ENCODE peak calls at places on chromosomes 3 and 15, in five cellular contexts. B is H1, R is K562, D is GM12878, S is HepG2. X is an unnamed sample. For H3K4me1, the result is how much of the 10 kb centered on the place peaks cover.

GRCh38 chr15:87287156-87287555 is 969.4 kb downstream of the NTRK3 start:
- DNase-seq in S (no peak), R (no peak), D (no peak), B (no peak), X (no peak)

GRCh38 chr15:33131880-33132279 is 62.6 kb downstream of the FMN1 start:
- DNase-seq in B (no peak), S (no peak), D (no peak), R (no peak), X (no peak)

GRCh38 chr3:31185004-31185357 is 290.5 kb upstream of the GADL1 start:
- DNase-seq in D (no peak), B (no peak), S (no peak), R (no peak), X (no peak)

GRCh38 chr3:173221010-173221409 is 80.0 kb upstream of the SPATA16 start:
- DNase-seq in D (no peak), B (no peak), R (no peak), S (peak), X (peak)

GRCh38 chr3:50617096-50617791 is at the start of gene MAPKAPK3:
- DNase-seq in D (no peak), R (no peak), B (no peak), S (peak), X (no peak)

GRCh38 chr3:25856902-25857518 is 67.1 kb downstream of the OXSM start:
- DNase-seq in R (peak), D (no peak), S (peak), B (no peak), X (peak)

GRCh38 chr3:184737063-184737462 is 25.2 kb upstream of the MAGEF1 start:
- DNase-seq in R (no peak), B (peak), S (no peak), D (no peak), X (no peak)

GRCh38 chr3:72306800-72307341 is 521.9 kb upstream of the PROK2 start:
- DNase-seq in S (no peak), R (no peak), D (no peak), B (no peak), X (no peak)

GRCh38 chr3:84958495-84959469 is at the start of gene CADM2:
- DNase-seq in D (no peak), R (peak), B (peak), S (peak), X (no peak)

GRCh38 chr15:89756897-89757296 is 5.8 kb upstream of the MESP1 start:
- DNase-seq in B (no peak), S (peak), R (no peak), D (no peak), X (no peak)

GRCh38 chr15:91867581-91868026 is 14.1 kb downstream of the SLCO3A1 start:
- DNase-seq in R (no peak), D (no peak), S (no peak), B (no peak), X (peak)

GRCh38 chr15:33059184-33059583 is 135.3 kb downstream of the FMN1 start:
- DNase-seq in S (no peak), B (no peak), D (no peak), R (no peak), X (no peak)

GRCh38 chr15:59741274-59741906 is 52.3 kb upstream of the BNIP2 start:
- DNase-seq in R (no peak), B (no peak), S (peak), D (no peak), X (peak)

GRCh38 chr15:26421065-26421464 is 351.8 kb downstream of the GABRB3 start:
- DNase-seq in R (no peak), B (no peak), D (no peak), S (no peak), X (no peak)

GRCh38 chr3:122957707-122958210 is 69.8 kb downstream of the SEMA5B start:
- DNase-seq in B (no peak), S (no peak), R (no peak), D (no peak), X (no peak)

GRCh38 chr3:50192689-50193141 is 1.3 kb downstream of the GNAT1 start:
- DNase-seq in B (peak), R (peak), S (peak), D (peak), X (peak)

GRCh38 chr3:136818191-136818850 is 605 bp upstream of the SLC35G2 start:
- DNase-seq in S (peak), R (peak), B (peak), D (no peak), X (peak)

GRCh38 chr15:95169701-95170459 is 938.5 kb downstream of the MCTP2 start:
- DNase-seq in B (no peak), S (no peak), R (no peak), D (no peak), X (no peak)
- TF ChIP-seq ATF3 in B (no peak), S (no peak), R (no peak), D (no peak), X (no peak)

GRCh38 chr3:69079269-69080159 is 651 bp downstream of the UBA3 start:
- DNase-seq in S (peak), D (no peak), B (no peak), R (peak), X (no peak)

GRCh38 chr3:69081583-69082262 is 1.6 kb upstream of the UBA3 start:
- DNase-seq in B (no peak), S (no peak), D (peak), R (peak), X (no peak)

GRCh38 chr3:69084326-69084667 is 440 bp upstream of the ARL6IP5 start:
- DNase-seq in R (no peak), B (no peak), S (peak), D (no peak), X (no peak)

GRCh38 chr3:69082805-69083204 is 1.9 kb upstream of the ARL6IP5 start:
- DNase-seq in D (peak), B (no peak), R (no peak), S (no peak), X (no peak)

DNA sequence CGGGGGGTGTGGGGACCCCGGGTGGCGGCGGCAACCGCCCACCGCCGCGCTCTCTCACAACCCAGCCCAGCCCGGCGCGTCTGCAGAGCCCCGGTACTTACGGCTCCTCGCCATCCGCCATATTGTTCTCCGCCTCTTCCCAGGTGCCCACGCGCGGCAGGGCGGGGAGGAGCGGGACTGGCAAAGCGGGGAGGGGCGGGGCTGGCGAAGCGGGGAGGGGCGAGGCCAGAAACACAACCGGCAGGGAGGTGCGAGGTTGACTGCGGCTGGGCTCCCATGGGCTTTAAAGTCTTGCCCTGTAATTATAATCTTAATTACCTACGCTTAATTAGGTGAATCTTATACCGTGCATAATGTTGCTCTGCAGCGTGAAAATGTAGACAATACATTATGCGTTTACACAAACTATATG is at the start of gene UBA3:
- DNase-seq in S (peak), B (peak), D (no peak), R (peak), X (peak)
- H3K4me1 ChIP-seq in S (half or more), B (under half), D (under half), R (under half), X (under half)

GRCh38 chr3:98003306-98003969 is 31.2 kb upstream of the RIOX2 start:
- DNase-seq in R (no peak), D (no peak), B (no peak), S (no peak), X (no peak)
- TF ChIP-seq ATF3 in R (no peak), D (no peak), B (no peak), S (no peak), X (no peak)

GRCh38 chr3:195916991-195917390 is 8.6 kb upstream of the TNK2 start:
- DNase-seq in D (no peak), S (no peak), B (no peak), R (no peak), X (no peak)

GRCh38 chr3:195913382-195913781 is 5.0 kb upstream of the TNK2 start:
- DNase-seq in B (no peak), R (no peak), S (no peak), D (no peak), X (no peak)

GRCh38 chr3:195911946-195912270 is 3.6 kb upstream of the TNK2 start:
- DNase-seq in R (peak), B (no peak), S (no peak), D (no peak), X (no peak)

GRCh38 chr3:195916291-195916690 is 7.9 kb upstream of the TNK2 start:
- DNase-seq in B (no peak), D (no peak), S (no peak), R (no peak), X (no peak)

GRCh38 chr3:195914648-195915473 is 6.5 kb upstream of the TNK2 start:
- DNase-seq in B (peak), D (peak), R (peak), S (peak), X (peak)
- H3K4me1 ChIP-seq in B (under half), D (under half), R (under half), S (under half), X (under half)

DNA sequence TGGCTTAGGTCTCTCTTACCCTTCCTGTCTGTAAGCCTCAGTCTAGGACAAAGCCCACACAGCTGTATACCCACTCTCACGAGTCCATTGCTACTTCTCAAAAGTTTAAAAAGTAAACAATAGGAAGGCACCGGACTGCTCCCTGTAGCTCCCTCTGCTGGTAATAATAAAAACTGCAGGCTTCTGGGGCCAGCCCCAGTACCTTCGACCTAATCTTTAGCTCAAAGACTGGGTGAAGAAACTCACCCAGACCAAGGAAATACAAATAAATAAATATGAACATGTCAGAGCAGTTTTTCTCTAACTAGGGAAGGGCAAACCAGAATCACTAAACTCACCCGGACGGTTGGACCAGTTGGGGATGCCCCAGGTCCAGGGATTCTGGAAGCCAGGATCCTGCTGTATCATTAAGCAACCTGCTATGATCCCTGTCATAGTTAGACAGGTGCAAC is 5.0 kb downstream of the FAM219B start:
- DNase-seq in D (no peak), R (peak), S (peak), B (peak), X (no peak)
- TF ChIP-seq ATF3 in D (no peak), R (no peak), S (no peak), B (no peak), X (no peak)